ENCODE peak calls at places on chromosome 12, in eight cellular contexts. O is GM20000; X is HFFc6; V is PC-9; I is foreskin fibroblast; P is CD4-positive, alpha-beta T cell; D is MCF 10A; E is H9. G is an unnamed sample.

GRCh38 chr12:70549340-70550179 is 87.7 kb downstream of the PTPRB start:
- DNase-seq in O (no peak), X (no peak), V (no peak), I (peak), P (no peak), D (peak), E (no peak), G (no peak)

GRCh38 chr12:64679487-64679983 is 69.2 kb downstream of the RASSF3 start:
- DNase-seq in O (no peak), X (no peak), V (peak), I (peak), P (peak), D (peak), E (no peak), G (peak)

GRCh38 chr12:15644700-15645099 is 144.5 kb downstream of the EPS8 start:
- DNase-seq in O (no peak), X (peak), V (no peak), I (no peak), P (no peak), D (no peak), E (no peak), G (no peak)

GRCh38 chr12:2416158-2416557 is 363.4 kb downstream of the CACNA1C start:
- DNase-seq in O (no peak), X (no peak), V (no peak), I (no peak), P (no peak), D (no peak), E (no peak), G (no peak)

GRCh38 chr12:75259170-75259569 is 49.5 kb upstream of the KCNC2 start:
- DNase-seq in O (no peak), X (no peak), V (no peak), I (no peak), P (no peak), D (no peak), E (no peak), G (no peak)

GRCh38 chr12:113766880-113767878 is 198.9 kb downstream of the RBM19 start:
- DNase-seq in O (no peak), X (peak), V (peak), I (peak), P (no peak), D (peak), E (peak), G (peak)

GRCh38 chr12:78470354-78471195 is 394.0 kb upstream of the SYT1 start:
- DNase-seq in O (no peak), X (peak), V (no peak), I (peak), P (no peak), D (peak), E (peak), G (peak)

GRCh38 chr12:111412830-111413441 is 7.2 kb downstream of the SH2B3 start:
- DNase-seq in O (no peak), X (no peak), V (no peak), I (no peak), P (no peak), D (no peak), E (no peak), G (no peak)

GRCh38 chr12:104359216-104359615 is 55.7 kb downstream of the EID3 start:
- DNase-seq in O (no peak), X (no peak), V (no peak), I (no peak), P (no peak), D (no peak), E (no peak), G (no peak)

GRCh38 chr12:108375986-108376663 is 37.0 kb upstream of the CMKLR1 start:
- DNase-seq in O (no peak), X (no peak), V (no peak), I (no peak), P (no peak), D (peak), E (no peak), G (no peak)

GRCh38 chr12:20865873-20866272 is 55.4 kb downstream of the SLCO1B3 start:
- DNase-seq in O (no peak), X (no peak), V (no peak), I (no peak), P (no peak), D (peak), E (no peak), G (no peak)

GRCh38 chr12:112361271-112361670 is 21.0 kb downstream of the HECTD4 start:
- DNase-seq in O (no peak), X (no peak), V (no peak), I (no peak), P (no peak), D (no peak), E (no peak), G (no peak)

GRCh38 chr12:13222076-13222475 is 25.6 kb downstream of the EMP1 start:
- DNase-seq in O (no peak), X (no peak), V (peak), I (no peak), P (no peak), D (peak), E (no peak), G (no peak)

GRCh38 chr12:131281016-131281415 is 327.3 kb downstream of the ADGRD1 start:
- DNase-seq in O (no peak), X (no peak), V (peak), I (no peak), P (no peak), D (no peak), E (no peak), G (no peak)

GRCh38 chr12:76586764-76587395 is 27.3 kb upstream of the OSBPL8 start:
- DNase-seq in O (peak), X (peak), V (no peak), I (no peak), P (peak), D (peak), E (no peak), G (peak)

GRCh38 chr12:53994691-53995310 is 5.2 kb upstream of the HOXC9 start:
- DNase-seq in O (no peak), X (no peak), V (no peak), I (no peak), P (no peak), D (no peak), E (no peak), G (no peak)

GRCh38 chr12:103392722-103393121 is 103.0 kb downstream of the C12orf42 start:
- DNase-seq in O (peak), X (no peak), V (no peak), I (no peak), P (no peak), D (no peak), E (no peak), G (no peak)

GRCh38 chr12:26062566-26062965 is 62.3 kb downstream of the BHLHE41 start:
- DNase-seq in O (no peak), X (peak), V (peak), I (peak), P (no peak), D (peak), E (no peak), G (peak)

GRCh38 chr12:75526655-75527511 is 15.5 kb upstream of the KRR1 start:
- DNase-seq in O (peak), X (peak), V (peak), I (peak), P (no peak), D (peak), E (peak), G (peak)

GRCh38 chr12:2052861-2053674 is at the start of gene CACNA1C:
- DNase-seq in O (peak), X (peak), V (no peak), I (peak), P (peak), D (peak), E (peak), G (no peak)

GRCh38 chr12:11763760-11764520 is 114.5 kb downstream of the ETV6 start:
- DNase-seq in O (no peak), X (peak), V (no peak), I (peak), P (no peak), D (no peak), E (no peak), G (peak)

GRCh38 chr12:93813181-93813580 is 136.0 kb downstream of the CRADD start:
- DNase-seq in O (no peak), X (no peak), V (no peak), I (no peak), P (no peak), D (no peak), E (no peak), G (no peak)

GRCh38 chr12:27821259-27821973 is 41.4 kb upstream of the MANSC4 start:
- DNase-seq in O (peak), X (peak), V (peak), I (peak), P (peak), D (peak), E (peak), G (peak)

GRCh38 chr12:122880668-122881067 is 15.3 kb downstream of the VPS37B start:
- DNase-seq in O (no peak), X (peak), V (peak), I (peak), P (no peak), D (peak), E (no peak), G (no peak)

GRCh38 chr12:62403031-62403430 is 63.6 kb upstream of the MON2 start:
- DNase-seq in O (no peak), X (no peak), V (no peak), I (no peak), P (no peak), D (peak), E (no peak), G (no peak)

GRCh38 chr12:57242329-57242690 is 8.7 kb downstream of the STAC3 start:
- DNase-seq in O (no peak), X (no peak), V (no peak), I (no peak), P (no peak), D (no peak), E (no peak), G (no peak)

GRCh38 chr12:34219046-34219770 is 196.9 kb downstream of the ALG10 start:
- DNase-seq in O (no peak), X (no peak), V (no peak), I (no peak), P (no peak), D (no peak), E (no peak), G (no peak)

GRCh38 chr12:6996040-6996441 is 22.2 kb downstream of the LPCAT3 start:
- DNase-seq in O (no peak), X (peak), V (peak), I (peak), P (no peak), D (peak), E (no peak), G (peak)

GRCh38 chr12:53974084-53975018 is at the start of gene HOTAIR:
- DNase-seq in O (peak), X (no peak), V (no peak), I (peak), P (no peak), D (peak), E (peak), G (no peak)

GRCh38 chr12:131065279-131065678 is 111.6 kb downstream of the ADGRD1 start:
- DNase-seq in O (no peak), X (no peak), V (no peak), I (no peak), P (no peak), D (no peak), E (peak), G (no peak)

GRCh38 chr12:96886998-96887677 is 19.9 kb upstream of the NEDD1 start:
- DNase-seq in O (no peak), X (no peak), V (no peak), I (no peak), P (no peak), D (no peak), E (peak), G (peak)

GRCh38 chr12:126338031-126338441 is 1272.8 kb downstream of the AACS start:
- DNase-seq in O (no peak), X (peak), V (no peak), I (no peak), P (no peak), D (no peak), E (no peak), G (no peak)

GRCh38 chr12:57887631-57888406 is 41.3 kb upstream of the CTDSP2 start:
- DNase-seq in O (no peak), X (peak), V (peak), I (peak), P (no peak), D (peak), E (peak), G (no peak)

GRCh38 chr12:47817272-47818006 is 2.3 kb downstream of the HDAC7 start:
- DNase-seq in O (no peak), X (peak), V (no peak), I (no peak), P (no peak), D (no peak), E (no peak), G (no peak)
- TF ChIP-seq CTCF in O (no peak), X (peak), V (no peak), I (peak), P (peak), D (no peak), E (peak), G (peak)

GRCh38 chr12:66708704-66709443 is 30.0 kb upstream of the GRIP1 start:
- DNase-seq in O (no peak), X (no peak), V (no peak), I (no peak), P (no peak), D (peak), E (no peak), G (no peak)
- TF ChIP-seq CTCF in O (no peak), X (peak), V (peak), I (no peak), P (peak), D (peak), E (peak), G (peak)

GRCh38 chr12:89355243-89356068 is 3.2 kb upstream of the DUSP6 start:
- DNase-seq in O (no peak), X (no peak), V (no peak), I (no peak), P (no peak), D (no peak), E (no peak), G (no peak)
- TF ChIP-seq CTCF in O (no peak), X (peak), V (no peak), I (no peak), P (no peak), D (no peak), E (peak), G (peak)

DNA sequence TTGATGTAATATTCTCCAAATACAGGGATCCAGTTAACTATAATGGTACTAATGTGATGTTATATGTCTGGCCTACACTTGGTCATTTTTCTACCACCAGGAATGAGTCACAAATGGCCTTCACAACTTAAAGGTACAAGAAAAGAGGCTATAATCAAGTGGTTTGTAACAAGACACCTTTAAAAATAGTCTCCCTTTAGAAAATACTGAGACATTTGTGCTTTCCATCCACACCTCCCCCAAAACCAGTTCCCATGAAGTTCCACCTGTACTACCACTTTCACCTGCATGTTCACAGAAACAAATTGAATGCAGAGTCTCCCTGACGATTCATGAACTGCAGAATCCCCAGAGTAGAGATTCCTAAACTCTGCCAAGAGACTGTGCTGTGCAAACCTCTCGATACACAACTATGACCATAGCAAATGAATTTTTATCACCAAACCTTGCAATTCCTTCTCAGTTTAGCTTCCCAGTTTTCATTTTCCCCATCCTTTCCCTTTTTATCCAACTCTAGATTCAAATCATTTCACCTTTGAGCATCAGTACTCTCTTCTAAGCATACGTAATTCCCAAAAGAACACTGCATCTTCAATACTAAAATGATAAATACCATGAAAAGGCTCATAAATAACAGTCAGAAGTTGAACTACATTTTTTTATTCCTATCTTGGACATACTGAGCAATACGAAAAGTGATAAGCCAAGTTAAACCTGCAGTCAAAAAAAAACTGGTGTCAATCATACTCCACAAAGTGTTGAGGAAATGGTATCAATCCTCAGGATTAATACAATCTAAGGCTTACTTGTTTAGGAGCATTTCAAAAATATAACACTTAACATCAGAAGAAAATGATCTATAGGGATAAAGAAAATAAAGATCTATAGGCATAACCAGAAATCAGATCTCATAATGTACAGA is 5.8 kb downstream of the BTG1 start:
- DNase-seq in O (no peak), X (peak), V (peak), I (peak), P (no peak), D (peak), E (no peak), G (no peak)
- TF ChIP-seq CTCF in O (no peak), X (no peak), V (no peak), I (no peak), P (no peak), D (no peak), E (no peak), G (no peak)

GRCh38 chr12:115761784-115762183 is 515.7 kb downstream of the MED13L start:
- DNase-seq in O (no peak), X (peak), V (no peak), I (no peak), P (no peak), D (no peak), E (no peak), G (no peak)
- TF ChIP-seq CTCF in O (no peak), X (no peak), V (no peak), I (no peak), P (no peak), D (no peak), E (no peak), G (no peak)

GRCh38 chr12:60106207-60106606 is 510.4 kb downstream of the SLC16A7 start:
- DNase-seq in O (no peak), X (peak), V (no peak), I (no peak), P (no peak), D (peak), E (no peak), G (peak)
- TF ChIP-seq CTCF in O (no peak), X (peak), V (no peak), I (peak), P (no peak), D (peak), E (peak), G (no peak)

GRCh38 chr12:109764123-109764522 is 50.5 kb downstream of the FAM222A start:
- DNase-seq in O (no peak), X (no peak), V (no peak), I (no peak), P (no peak), D (no peak), E (peak), G (no peak)
- TF ChIP-seq CTCF in O (no peak), X (no peak), V (no peak), I (no peak), P (no peak), D (no peak), E (peak), G (no peak)